ENCODE peak calls at places on chromosomes 12 and 14, in eight cellular contexts. Q is HepG2, O is GM23338, D is A549, U is K562, R is SK-N-SH, K is HCT116, F is GM12878. L is an unnamed sample. For H3K4me1, the result is how much of the 10 kb centered on the place peaks cover.

GRCh38 chr14:65373011-65373670 is 39.4 kb upstream of the FUT8 start:
- DNase-seq in Q (no peak), O (peak), D (no peak), U (no peak), R (no peak), K (no peak), F (no peak), L (no peak)

GRCh38 chr14:47149326-47149725 is 497.7 kb upstream of the RPL10L start:
- DNase-seq in Q (no peak), O (no peak), D (no peak), U (no peak), R (no peak), K (no peak), F (no peak), L (no peak)

GRCh38 chr14:104794641-104795467 is 694 bp downstream of the AKT1 start:
- DNase-seq in Q (no peak), O (peak), D (no peak), U (peak), R (peak), K (no peak), F (no peak), L (no peak)

GRCh38 chr12:124797321-124797720 is 66.3 kb downstream of the SCARB1 start:
- DNase-seq in Q (no peak), O (peak), D (no peak), U (no peak), R (no peak), K (no peak), F (no peak), L (no peak)

GRCh38 chr14:50092006-50092555 is 24.3 kb downstream of the VCPKMT start:
- DNase-seq in Q (no peak), O (peak), D (no peak), U (peak), R (no peak), K (no peak), F (no peak), L (no peak)

GRCh38 chr14:85122690-85123089 is 407.3 kb upstream of the FLRT2 start:
- DNase-seq in Q (no peak), O (no peak), D (no peak), U (no peak), R (no peak), K (no peak), F (no peak), L (no peak)

GRCh38 chr12:15772405-15773018 is 16.7 kb downstream of the EPS8 start:
- DNase-seq in Q (peak), O (peak), D (peak), U (no peak), R (peak), K (no peak), F (no peak), L (no peak)

GRCh38 chr14:33938131-33938949 is 12.5 kb downstream of the EGLN3 start:
- DNase-seq in Q (peak), O (peak), D (peak), U (peak), R (peak), K (peak), F (peak), L (no peak)

GRCh38 chr14:71230897-71231296 is 323.6 kb downstream of the PCNX1 start:
- DNase-seq in Q (no peak), O (peak), D (no peak), U (no peak), R (no peak), K (no peak), F (no peak), L (no peak)

GRCh38 chr12:6666211-6666610 is 3.3 kb upstream of the ING4 start:
- DNase-seq in Q (no peak), O (no peak), D (no peak), U (no peak), R (no peak), K (no peak), F (no peak), L (no peak)

GRCh38 chr12:83473408-83474095 is 786.8 kb downstream of the TMTC2 start:
- DNase-seq in Q (no peak), O (no peak), D (no peak), U (no peak), R (no peak), K (no peak), F (peak), L (no peak)

GRCh38 chr14:103543721-103544626 is 15.0 kb downstream of the TRMT61A start:
- DNase-seq in Q (no peak), O (peak), D (no peak), U (no peak), R (peak), K (no peak), F (no peak), L (no peak)

GRCh38 chr12:26245175-26245942 is 50.0 kb downstream of the SSPN start:
- DNase-seq in Q (no peak), O (no peak), D (no peak), U (no peak), R (no peak), K (no peak), F (no peak), L (no peak)

GRCh38 chr12:84658877-84659276 is 253.7 kb downstream of the SLC6A15 start:
- DNase-seq in Q (no peak), O (peak), D (no peak), U (no peak), R (no peak), K (no peak), F (no peak), L (no peak)

GRCh38 chr14:80636071-80636470 is 305.5 kb downstream of the CEP128 start:
- DNase-seq in Q (no peak), O (peak), D (peak), U (no peak), R (no peak), K (no peak), F (no peak), L (no peak)

DNA sequence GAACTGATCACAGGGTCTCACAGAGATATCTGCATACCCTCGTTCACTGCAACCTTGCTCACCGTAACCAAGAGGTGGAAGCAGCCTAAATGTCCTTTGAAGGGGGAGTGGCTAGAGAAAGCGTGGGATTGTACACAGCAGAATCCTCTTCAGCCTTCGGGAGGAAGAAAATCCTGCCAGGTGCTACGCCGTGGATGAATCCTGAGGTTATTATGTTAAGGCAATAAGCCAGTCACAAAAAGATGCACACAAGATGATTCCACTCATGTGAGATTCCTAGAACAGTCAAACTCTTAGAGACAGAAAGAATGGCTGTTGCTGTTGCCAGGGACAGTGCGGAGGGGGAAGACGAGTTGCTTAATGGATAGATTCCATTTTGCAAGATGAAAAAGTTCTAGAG is 39.6 kb upstream of the SFSWAP start:
- DNase-seq in Q (no peak), O (no peak), D (no peak), U (no peak), R (no peak), K (no peak), F (no peak), L (no peak)
- TF ChIP-seq REST in Q (no peak), O (no peak), D (no peak), U (no peak), R (no peak), K (no peak), F (no peak), L (no peak)

GRCh38 chr12:57760347-57760982 is 5.6 kb downstream of the MARCHF9 start:
- DNase-seq in Q (no peak), O (peak), D (no peak), U (no peak), R (no peak), K (no peak), F (no peak), L (no peak)

GRCh38 chr12:57758566-57759359 is 3.9 kb downstream of the MARCHF9 start:
- DNase-seq in Q (no peak), O (no peak), D (no peak), U (no peak), R (no peak), K (no peak), F (no peak), L (no peak)

GRCh38 chr12:57757771-57758170 is 2.9 kb downstream of the MARCHF9 start:
- DNase-seq in Q (no peak), O (no peak), D (no peak), U (no peak), R (no peak), K (no peak), F (no peak), L (no peak)

GRCh38 chr12:57761391-57761998 is 5.4 kb downstream of the CYP27B1 start:
- DNase-seq in Q (no peak), O (no peak), D (no peak), U (no peak), R (no peak), K (no peak), F (no peak), L (no peak)

DNA sequence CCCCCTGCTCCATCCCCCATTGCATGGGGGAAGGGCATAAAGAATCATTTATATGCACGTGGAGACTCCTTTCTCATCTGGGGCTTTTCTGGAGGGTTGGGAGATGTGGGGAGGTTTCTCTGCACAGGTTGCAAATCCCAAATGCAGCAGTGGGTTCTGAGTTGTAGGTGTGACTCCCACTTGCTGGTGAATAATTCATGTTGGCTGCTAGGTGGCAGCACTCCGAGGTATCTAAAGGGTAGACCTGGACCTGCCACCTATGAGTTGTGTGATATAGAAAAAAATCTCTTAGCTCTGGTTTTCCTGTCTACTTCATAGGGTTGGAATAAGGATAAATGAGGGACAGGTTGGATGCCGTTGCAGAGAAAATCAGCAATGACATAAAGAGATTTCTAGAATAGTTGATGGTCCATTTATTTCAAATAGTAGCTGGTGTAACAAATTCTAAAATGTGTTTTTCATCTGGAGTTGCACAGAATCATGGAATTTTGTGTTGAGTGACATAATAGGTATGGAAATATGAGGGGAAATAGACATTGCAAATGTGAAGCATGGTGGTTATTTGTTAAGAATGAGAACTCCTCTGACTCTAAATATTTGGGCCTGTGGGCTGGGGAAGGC is 4.6 kb downstream of the MARCHF9 start:
- DNase-seq in Q (peak), O (peak), D (peak), U (no peak), R (peak), K (no peak), F (no peak), L (no peak)
- TF ChIP-seq CTCF in Q (peak), O (peak), D (peak), U (peak), R (peak), K (peak), F (peak), L (peak)

GRCh38 chr12:14560904-14561574 is 6.6 kb downstream of the PLBD1 start:
- DNase-seq in Q (no peak), O (no peak), D (no peak), U (no peak), R (no peak), K (no peak), F (no peak), L (no peak)
- H3K4me1 ChIP-seq in Q (under half), O (under half), D (under half), U (under half), R (under half), K (under half), F (under half), L (under half)

GRCh38 chr12:106147956-106148355 is 9.2 kb upstream of the NUAK1 start:
- DNase-seq in Q (no peak), O (no peak), D (no peak), U (no peak), R (peak), K (no peak), F (no peak), L (no peak)
- TF ChIP-seq REST in Q (no peak), O (no peak), D (no peak), U (no peak), R (no peak), K (no peak), F (no peak), L (no peak)

GRCh38 chr12:27383429-27384260 is 51.0 kb downstream of the BMAL2 start:
- DNase-seq in Q (peak), O (peak), D (peak), U (peak), R (peak), K (peak), F (peak), L (peak)
- TF ChIP-seq CTCF in Q (peak), O (peak), D (peak), U (peak), R (peak), K (peak), F (peak), L (peak)

DNA sequence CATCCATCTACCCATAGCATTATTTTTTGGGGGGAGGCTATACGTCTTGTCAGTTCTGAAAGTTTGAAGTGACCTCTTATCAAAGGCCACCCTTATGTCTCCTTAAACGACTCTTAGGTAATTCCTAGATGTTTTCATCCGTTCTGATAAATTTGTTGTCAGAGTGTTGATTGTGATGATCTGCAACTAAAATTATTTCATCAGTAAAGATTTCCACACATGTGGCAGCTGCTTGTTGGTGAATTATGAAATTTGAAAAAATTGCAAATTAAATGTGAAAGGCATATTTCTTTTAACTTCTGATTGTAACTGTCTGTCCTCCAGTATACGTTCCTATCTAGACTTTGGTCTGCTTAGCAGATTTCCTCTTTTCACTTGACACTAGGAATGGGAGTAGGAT is 1.4 kb downstream of the ADIPOR2 start:
- DNase-seq in Q (no peak), O (no peak), D (no peak), U (peak), R (no peak), K (no peak), F (no peak), L (no peak)
- H3K4me1 ChIP-seq in Q (half or more), O (under half), D (under half), U (under half), R (under half), K (under half), F (under half), L (under half)

GRCh38 chr12:96431067-96431466 is 30.8 kb upstream of the CDK17 start:
- DNase-seq in Q (no peak), O (no peak), D (no peak), U (no peak), R (no peak), K (no peak), F (no peak), L (no peak)

GRCh38 chr12:96436366-96437295 is 36.4 kb upstream of the CDK17 start:
- DNase-seq in Q (no peak), O (no peak), D (no peak), U (no peak), R (no peak), K (no peak), F (no peak), L (no peak)

GRCh38 chr12:96438330-96438729 is 38.1 kb upstream of the CDK17 start:
- DNase-seq in Q (no peak), O (no peak), D (no peak), U (no peak), R (no peak), K (no peak), F (no peak), L (no peak)

DNA sequence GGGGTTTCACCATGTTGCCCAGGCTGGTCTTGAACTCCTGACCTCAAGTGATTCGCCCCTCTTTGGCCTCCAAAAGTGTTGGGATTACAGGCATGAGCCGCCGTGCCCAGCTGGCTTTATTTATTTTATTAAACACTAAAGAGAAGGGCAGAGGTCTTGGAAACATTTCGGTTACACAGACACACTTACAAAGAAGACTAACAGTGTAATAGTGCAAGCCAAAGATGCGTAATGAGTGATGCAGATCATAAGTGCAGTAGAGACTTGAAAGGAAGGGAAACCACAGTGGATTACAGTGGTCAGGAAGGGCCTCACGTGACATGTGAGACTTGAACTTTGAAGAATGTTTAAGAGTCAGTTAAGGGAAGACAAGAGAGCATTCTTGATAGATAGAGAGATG is 33.9 kb upstream of the CDK17 start:
- DNase-seq in Q (no peak), O (no peak), D (no peak), U (no peak), R (no peak), K (no peak), F (no peak), L (no peak)
- TF ChIP-seq REST in Q (no peak), O (no peak), D (no peak), U (no peak), R (no peak), K (no peak), F (no peak), L (no peak)

DNA sequence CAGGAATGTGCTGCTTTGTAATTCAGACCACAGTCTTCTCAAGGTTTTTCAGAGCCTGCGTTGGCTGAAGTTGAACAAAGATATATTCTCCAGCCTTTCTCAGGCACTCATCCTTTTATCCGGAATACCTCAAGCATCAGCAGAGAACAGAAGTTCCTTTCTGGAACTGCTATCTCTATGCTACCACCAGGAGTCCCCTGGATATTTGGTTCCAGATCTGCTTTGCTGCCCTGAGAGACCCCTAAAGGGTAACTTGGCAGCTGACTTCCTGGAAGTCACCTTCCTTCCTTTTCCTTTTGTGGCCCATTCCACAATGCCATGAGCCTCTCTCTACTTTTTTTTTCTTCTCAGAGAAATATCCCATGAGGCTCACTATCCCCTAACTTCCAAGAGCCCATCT is 188.2 kb downstream of the PLCZ1 start:
- DNase-seq in Q (no peak), O (peak), D (no peak), U (no peak), R (no peak), K (no peak), F (no peak), L (no peak)
- TF ChIP-seq CTCF in Q (no peak), O (peak), D (no peak), U (peak), R (no peak), K (peak), F (no peak), L (no peak)

DNA sequence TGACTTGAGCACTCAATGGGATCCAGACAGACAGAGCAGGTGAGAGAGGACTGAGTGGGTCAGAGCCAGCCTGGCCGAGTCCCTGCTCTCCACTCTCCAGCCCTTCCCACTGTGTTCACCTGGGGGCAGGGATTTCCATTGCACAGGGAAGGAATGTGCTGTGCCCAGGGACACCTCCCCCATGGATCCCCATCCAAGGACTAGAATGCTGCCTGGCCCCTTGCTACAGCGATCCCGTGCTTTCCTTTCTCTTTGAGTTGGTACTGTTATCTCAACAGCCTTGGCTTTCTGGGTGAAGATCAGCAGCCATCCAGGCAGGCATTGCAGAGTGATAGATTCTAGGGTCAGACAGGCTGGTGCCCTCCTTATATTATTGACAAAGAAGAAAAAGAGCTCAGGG is 60.3 kb upstream of the DLK1 start:
- DNase-seq in Q (no peak), O (no peak), D (no peak), U (no peak), R (no peak), K (no peak), F (no peak), L (no peak)
- H3K4me1 ChIP-seq in Q (half or more), O (under half), D (under half), U (under half), R (half or more), K (under half), F (under half), L (under half)

DNA sequence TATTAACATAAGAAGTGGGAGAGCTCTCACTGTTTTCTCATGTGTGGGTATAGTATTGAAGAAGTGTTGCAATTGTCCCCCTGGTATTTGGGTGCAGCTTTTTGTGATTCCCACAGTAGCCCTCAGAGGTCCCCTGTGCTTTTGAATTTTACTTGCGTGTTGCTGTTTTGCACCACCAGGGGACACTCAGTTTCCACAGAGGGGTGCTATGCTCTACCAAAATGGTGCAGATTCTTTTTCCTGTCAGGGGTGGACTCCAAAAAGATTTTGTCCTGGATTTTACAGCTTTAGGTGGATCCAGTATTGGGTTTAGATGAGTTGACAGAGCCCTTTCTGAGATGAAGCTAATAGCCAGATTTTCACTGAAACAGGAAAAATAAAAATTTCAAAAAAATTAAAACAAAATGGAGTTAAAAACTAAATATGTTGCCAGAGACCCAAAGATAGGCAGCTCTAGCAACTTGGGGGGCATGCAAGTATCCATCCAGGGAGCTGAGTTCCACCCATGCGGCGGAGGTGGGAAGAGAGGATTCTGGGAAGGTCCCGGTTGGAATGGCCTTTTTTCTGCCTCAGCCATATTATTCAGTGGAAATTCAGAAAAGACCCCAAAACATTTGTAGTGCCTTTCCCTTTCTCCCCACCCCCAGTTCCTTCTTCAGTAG is 50.2 kb downstream of the TTLL5 start:
- DNase-seq in Q (peak), O (peak), D (peak), U (peak), R (peak), K (peak), F (no peak), L (peak)
- TF ChIP-seq REST in Q (no peak), O (no peak), D (no peak), U (no peak), R (no peak), K (no peak), F (no peak), L (no peak)